ENCODE peak calls at places on chromosomes 1 and 21, in six cellular contexts. Z, L, C, O, S and F are unnamed samples.

GRCh38 chr1:9588551-9589143 is at the start of gene TMEM201:
- DNase-seq in Z (peak; percentile 96), L (peak; percentile 91), C (peak; percentile 93), O (peak; percentile 97), S (peak; percentile 95), F (peak; percentile 49)

GRCh38 chr1:34781844-34782391 is 904 bp downstream of the GJB3 start:
- DNase-seq in Z (no peak), L (no peak), C (no peak), O (no peak), S (peak; percentile 79), F (no peak)

GRCh38 chr1:244095523-244095911 is 44.4 kb downstream of the ZBTB18 start:
- DNase-seq in Z (no peak), L (no peak), C (no peak), O (no peak), S (no peak), F (no peak)

GRCh38 chr1:93979040-93979717 is 69.9 kb upstream of the GCLM start:
- DNase-seq in Z (no peak), L (no peak), C (peak; percentile 24), O (no peak), S (no peak), F (no peak)

GRCh38 chr1:8947127-8947691 is 1.5 kb downstream of the CA6 start:
- DNase-seq in Z (no peak), L (no peak), C (peak; percentile 28), O (no peak), S (no peak), F (no peak)

GRCh38 chr1:203508463-203508862 is 14.5 kb downstream of the OPTC start:
- DNase-seq in Z (peak; percentile 34), L (no peak), C (no peak), O (no peak), S (no peak), F (no peak)

GRCh38 chr1:220926146-220926545 is 46.9 kb downstream of the HLX start:
- DNase-seq in Z (no peak), L (no peak), C (peak; percentile 40), O (no peak), S (no peak), F (no peak)

GRCh38 chr1:56429288-56429687 is 150.1 kb downstream of the PLPP3 start:
- DNase-seq in Z (no peak), L (no peak), C (no peak), O (no peak), S (no peak), F (no peak)

GRCh38 chr1:64171797-64172281 is 31.6 kb upstream of the UBE2U start:
- DNase-seq in Z (no peak), L (no peak), C (peak; percentile 55), O (peak; percentile 32), S (peak; percentile 67), F (peak; percentile 47)

GRCh38 chr1:966603-967295 is 467 bp downstream of the PLEKHN1 start:
- DNase-seq in Z (peak; percentile 71), L (peak; percentile 75), C (peak; percentile 80), O (peak; percentile 96), S (peak; percentile 69), F (no peak)

GRCh38 chr1:47415728-47416318 is at the start of gene FOXE3:
- DNase-seq in Z (no peak), L (no peak), C (no peak), O (no peak), S (no peak), F (no peak)

GRCh38 chr21:23986214-23986613 is 1621.1 kb downstream of the MRPL39 start:
- DNase-seq in Z (no peak), L (no peak), C (no peak), O (no peak), S (no peak), F (no peak)

GRCh38 chr1:224127925-224128819 is 14.3 kb downstream of the FBXO28 start:
- DNase-seq in Z (no peak), L (no peak), C (peak; percentile 80), O (peak; percentile 12), S (no peak), F (no peak)

GRCh38 chr1:32241011-32241763 is 5.8 kb upstream of the FAM167B start:
- DNase-seq in Z (peak; percentile 56), L (no peak), C (peak; percentile 64), O (peak; percentile 67), S (peak; percentile 70), F (no peak)

GRCh38 chr1:217138173-217138838 is 415.1 kb upstream of the ESRRG start:
- DNase-seq in Z (no peak), L (no peak), C (no peak), O (no peak), S (no peak), F (no peak)

GRCh38 chr1:185073725-185074124 is 28.4 kb downstream of the RNF2 start:
- DNase-seq in Z (no peak), L (no peak), C (no peak), O (no peak), S (no peak), F (peak; percentile 18)

GRCh38 chr1:163169553-163169952 is 33.2 kb downstream of the RGS5 start:
- DNase-seq in Z (no peak), L (no peak), C (no peak), O (no peak), S (no peak), F (no peak)

GRCh38 chr1:81179239-81179638 is 621.5 kb upstream of the ADGRL2 start:
- DNase-seq in Z (no peak), L (no peak), C (peak; percentile 81), O (peak; percentile 29), S (peak; percentile 82), F (peak; percentile 51)

GRCh38 chr1:155872527-155872926 is 13.2 kb downstream of the SYT11 start:
- DNase-seq in Z (no peak), L (no peak), C (no peak), O (no peak), S (no peak), F (no peak)

GRCh38 chr1:58727363-58727762 is 27.5 kb upstream of the MYSM1 start:
- DNase-seq in Z (no peak), L (no peak), C (peak; percentile 97), O (peak; percentile 37), S (no peak), F (peak; percentile 88)

GRCh38 chr1:14826172-14826636 is 227.7 kb downstream of the KAZN start:
- DNase-seq in Z (no peak), L (no peak), C (peak; percentile 66), O (no peak), S (no peak), F (no peak)

GRCh38 chr21:38343691-38344090 is 86.9 kb downstream of the KCNJ15 start:
- DNase-seq in Z (no peak), L (no peak), C (peak; percentile 21), O (peak; percentile 31), S (no peak), F (no peak)

GRCh38 chr21:46029201-46029924 is 47.8 kb downstream of the COL6A1 start:
- DNase-seq in Z (no peak), L (no peak), C (no peak), O (no peak), S (no peak), F (no peak)

GRCh38 chr1:33368431-33368830 is 47.5 kb upstream of the A3GALT2 start:
- DNase-seq in Z (no peak), L (no peak), C (no peak), O (no peak), S (no peak), F (no peak)

GRCh38 chr1:156550346-156550745 is 22.0 kb downstream of the IQGAP3 start:
- DNase-seq in Z (peak; percentile 37), L (no peak), C (no peak), O (no peak), S (no peak), F (no peak)

GRCh38 chr21:39132248-39132647 is 51.0 kb downstream of the PSMG1 start:
- DNase-seq in Z (no peak), L (no peak), C (no peak), O (no peak), S (no peak), F (no peak)

GRCh38 chr1:53145942-53146708 is 3.7 kb upstream of the SLC1A7 start:
- DNase-seq in Z (peak; percentile 30), L (no peak), C (peak; percentile 100), O (peak; percentile 98), S (peak; percentile 91), F (peak; percentile 98)

GRCh38 chr1:76433528-76433927 is 359.0 kb downstream of the ST6GALNAC3 start:
- DNase-seq in Z (no peak), L (no peak), C (peak; percentile 42), O (no peak), S (no peak), F (no peak)

GRCh38 chr1:55836086-55836485 is 620.9 kb upstream of the USP24 start:
- DNase-seq in Z (no peak), L (no peak), C (no peak), O (no peak), S (no peak), F (no peak)

GRCh38 chr1:94191216-94191615 is 46.2 kb downstream of the ARHGAP29 start:
- DNase-seq in Z (no peak), L (no peak), C (no peak), O (no peak), S (no peak), F (no peak)

GRCh38 chr1:108877324-108877812 is 583 bp downstream of the GPSM2 start:
- DNase-seq in Z (no peak), L (no peak), C (peak; percentile 41), O (peak; percentile 43), S (peak; percentile 50), F (no peak)

GRCh38 chr1:31556481-31557006 is 19.8 kb upstream of the TINAGL1 start:
- DNase-seq in Z (no peak), L (no peak), C (no peak), O (no peak), S (no peak), F (no peak)

GRCh38 chr1:5596651-5597050 is 395.6 kb downstream of the NPHP4 start:
- DNase-seq in Z (no peak), L (no peak), C (no peak), O (no peak), S (no peak), F (no peak)

GRCh38 chr1:116262207-116262994 is 110.6 kb upstream of the ATP1A1 start:
- DNase-seq in Z (no peak), L (no peak), C (no peak), O (no peak), S (no peak), F (no peak)

GRCh38 chr1:223765036-223765718 is 52.8 kb downstream of the CAPN2 start:
- DNase-seq in Z (peak; percentile 53), L (no peak), C (peak; percentile 34), O (no peak), S (peak; percentile 62), F (no peak)

GRCh38 chr1:70044832-70045231 is 160.5 kb downstream of the LRRC40 start:
- DNase-seq in Z (no peak), L (no peak), C (peak; percentile 91), O (peak; percentile 35), S (no peak), F (peak; percentile 16)

GRCh38 chr1:172293379-172293778 is 127.1 kb upstream of the C1orf105 start:
- DNase-seq in Z (no peak), L (no peak), C (no peak), O (no peak), S (no peak), F (no peak)

GRCh38 chr1:192167941-192168685 is 9.9 kb downstream of the RGS18 start:
- DNase-seq in Z (no peak), L (no peak), C (peak; percentile 8), O (no peak), S (no peak), F (no peak)

GRCh38 chr1:174262747-174263241 is 103.5 kb downstream of the RABGAP1L start:
- DNase-seq in Z (no peak), L (no peak), C (peak; percentile 45), O (peak; percentile 48), S (peak; percentile 60), F (peak; percentile 4)

GRCh38 chr1:8687053-8687452 is 130.4 kb downstream of the RERE start:
- DNase-seq in Z (no peak), L (no peak), C (no peak), O (no peak), S (peak; percentile 82), F (no peak)